ENCODE peak calls at places on chromosomes 12 and 14, in six cellular contexts. S, L, B, F, T and X are unnamed samples.

GRCh38 chr12:6226701-6227096 is 26.5 kb downstream of the CD9 start:
- DNase-seq in S (no peak), L (no peak), B (no peak), F (peak), T (no peak), X (no peak)

GRCh38 chr12:70883855-70884254 is 36.7 kb downstream of the PTPRR start:
- DNase-seq in S (no peak), L (no peak), B (no peak), F (no peak), T (no peak), X (no peak)

GRCh38 chr14:72961579-72962335 is 35.5 kb downstream of the DCAF4 start:
- DNase-seq in S (no peak), L (peak), B (no peak), F (peak), T (no peak), X (no peak)

GRCh38 chr12:102463659-102464249 is 16.6 kb downstream of the IGF1 start:
- DNase-seq in S (no peak), L (no peak), B (no peak), F (peak), T (no peak), X (no peak)

GRCh38 chr14:69090187-69090789 is 62.6 kb downstream of the DCAF5 start:
- DNase-seq in S (no peak), L (peak), B (no peak), F (peak), T (no peak), X (no peak)

GRCh38 chr12:97308576-97309198 is 153.9 kb upstream of the RMST start:
- DNase-seq in S (peak), L (peak), B (no peak), F (peak), T (no peak), X (peak)

GRCh38 chr12:55982319-55982936 is 8.6 kb downstream of the RAB5B start:
- DNase-seq in S (no peak), L (no peak), B (no peak), F (no peak), T (no peak), X (no peak)

GRCh38 chr12:91094036-91094660 is 17.1 kb downstream of the LUM start:
- DNase-seq in S (no peak), L (no peak), B (no peak), F (peak), T (no peak), X (no peak)

GRCh38 chr12:41452838-41453237 is 264.7 kb downstream of the PDZRN4 start:
- DNase-seq in S (no peak), L (no peak), B (no peak), F (no peak), T (no peak), X (no peak)

GRCh38 chr12:22625671-22626251 is 790 bp downstream of the ETNK1 start:
- DNase-seq in S (no peak), L (peak), B (no peak), F (peak), T (peak), X (no peak)

GRCh38 chr12:132487311-132487741 is 2.6 kb upstream of the FBRSL1 start:
- DNase-seq in S (no peak), L (no peak), B (no peak), F (no peak), T (no peak), X (no peak)

GRCh38 chr14:24189059-24189375 is 401 bp upstream of the IPO4 start:
- DNase-seq in S (no peak), L (no peak), B (no peak), F (no peak), T (no peak), X (no peak)

GRCh38 chr14:24187538-24187915 is 1.1 kb downstream of the IPO4 start:
- DNase-seq in S (no peak), L (no peak), B (no peak), F (no peak), T (no peak), X (no peak)

GRCh38 chr14:24190416-24190815 is 1.8 kb upstream of the IPO4 start:
- DNase-seq in S (no peak), L (no peak), B (no peak), F (no peak), T (no peak), X (no peak)

GRCh38 chr14:24188251-24189058 is at the start of gene IPO4:
- DNase-seq in S (peak), L (peak), B (peak), F (peak), T (peak), X (peak)

GRCh38 chr14:24189460-24189859 is 844 bp upstream of the IPO4 start:
- DNase-seq in S (no peak), L (no peak), B (no peak), F (no peak), T (no peak), X (no peak)
- H3K4me3 ChIP-seq in S (no peak), L (no peak), B (no peak), F (no peak), T (no peak), X (no peak)

GRCh38 chr14:95264271-95264973 is 55.3 kb downstream of the CLMN start:
- DNase-seq in S (no peak), L (no peak), B (no peak), F (no peak), T (no peak), X (no peak)

GRCh38 chr14:95263527-95264231 is 56.0 kb downstream of the CLMN start:
- DNase-seq in S (no peak), L (no peak), B (no peak), F (no peak), T (no peak), X (no peak)

GRCh38 chr14:95262511-95262891 is 57.2 kb downstream of the CLMN start:
- DNase-seq in S (no peak), L (no peak), B (no peak), F (no peak), T (no peak), X (no peak)

GRCh38 chr14:95267306-95267705 is 52.4 kb downstream of the CLMN start:
- DNase-seq in S (no peak), L (no peak), B (no peak), F (no peak), T (no peak), X (no peak)

DNA sequence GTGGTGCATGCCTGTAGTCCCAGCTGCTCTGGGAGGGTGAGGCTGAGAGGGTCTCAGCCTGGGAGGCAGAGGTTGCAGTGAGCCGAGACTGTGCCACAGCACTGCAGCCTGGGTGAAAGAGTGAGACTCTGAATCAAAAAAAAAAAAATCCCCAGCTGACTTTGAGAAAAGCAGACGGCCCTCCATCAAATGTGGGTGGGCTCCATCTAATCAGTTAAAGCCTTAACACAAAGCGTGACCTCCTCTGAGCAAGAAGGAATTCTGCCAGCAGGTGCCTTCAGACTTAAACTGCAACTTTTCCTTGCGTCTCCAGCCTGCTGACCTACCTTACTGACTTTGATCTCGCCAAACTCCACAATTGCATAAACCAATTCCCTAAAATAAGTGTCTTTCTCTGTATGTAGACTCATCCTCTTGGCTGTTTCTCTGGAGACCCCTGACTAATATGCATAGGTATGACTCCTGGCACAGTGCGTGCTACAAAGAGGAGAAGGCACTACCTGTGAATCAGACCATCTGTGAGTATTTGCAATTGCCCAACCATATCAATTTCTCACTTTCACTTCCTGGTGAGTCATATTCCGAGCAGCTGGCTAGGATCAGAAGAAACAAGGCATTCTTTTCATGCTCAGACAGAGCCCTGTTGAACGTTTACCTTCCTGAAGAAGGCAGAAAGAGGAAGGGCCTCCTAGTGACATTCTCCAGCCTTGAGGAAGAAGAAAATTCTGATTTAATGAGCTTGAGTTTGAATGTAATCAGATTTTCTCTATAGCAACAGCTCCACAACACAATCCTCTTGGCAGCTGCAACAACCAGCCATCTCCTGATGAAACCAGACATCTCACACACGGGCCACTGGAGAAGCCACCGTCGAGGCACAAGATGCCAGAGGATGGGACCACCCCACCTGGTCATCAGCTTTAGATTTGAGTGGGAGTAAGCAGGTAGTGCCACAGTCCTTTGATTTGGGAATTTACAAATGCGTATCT is 54.3 kb downstream of the CLMN start:
- DNase-seq in S (peak), L (peak), B (no peak), F (peak), T (no peak), X (peak)
- H3K4me3 ChIP-seq in S (no peak), L (no peak), B (peak), F (peak), T (no peak), X (no peak)

DNA sequence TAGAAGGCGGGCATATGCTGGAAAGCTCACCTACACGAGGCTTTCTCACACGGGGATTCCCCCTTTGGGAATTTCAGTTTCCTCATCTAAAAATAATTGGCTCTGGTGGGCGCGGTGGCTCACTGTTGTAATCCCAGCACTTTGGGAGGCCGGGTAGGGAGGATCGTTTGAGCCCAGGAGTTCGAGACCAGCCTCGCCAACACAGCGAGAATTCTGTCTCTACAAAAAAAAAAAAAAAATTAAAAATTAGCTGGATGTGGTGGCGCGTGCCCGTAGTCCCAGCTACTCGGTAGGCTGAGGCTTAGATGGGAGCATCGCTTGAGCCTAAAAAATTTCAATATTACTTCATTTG is 400 bp upstream of the NDUFA12 start:
- DNase-seq in S (no peak), L (no peak), B (no peak), F (no peak), T (no peak), X (no peak)
- H3K4me3 ChIP-seq in S (peak), L (no peak), B (peak), F (peak), T (peak), X (peak)

DNA sequence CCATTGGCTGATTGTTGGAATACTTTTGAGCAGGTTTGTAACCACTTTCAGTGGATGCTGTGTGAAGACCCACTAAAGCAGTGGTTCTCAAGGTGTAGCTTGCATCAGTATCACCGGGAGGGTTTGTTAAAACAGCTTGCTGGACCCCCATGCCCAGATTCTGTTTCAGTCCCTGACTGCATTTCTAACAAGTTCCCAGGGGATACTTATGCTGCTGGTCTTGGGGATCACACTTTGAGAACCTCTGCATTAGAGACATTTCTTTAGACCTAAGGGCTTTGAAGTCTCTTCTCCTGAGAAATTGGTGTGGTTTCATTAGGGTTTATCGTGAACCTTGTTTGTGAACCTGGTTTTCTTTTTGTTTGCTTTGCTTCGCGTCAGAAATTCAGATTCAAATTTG is 47.7 kb downstream of the PRKCH start:
- DNase-seq in S (no peak), L (no peak), B (no peak), F (no peak), T (no peak), X (no peak)
- H3K4me3 ChIP-seq in S (no peak), L (no peak), B (no peak), F (no peak), T (no peak), X (no peak)

GRCh38 chr12:92596388-92596787 is 106.4 kb upstream of the PLEKHG7 start:
- DNase-seq in S (no peak), L (no peak), B (no peak), F (peak), T (no peak), X (no peak)

GRCh38 chr12:92595663-92596062 is 107.1 kb upstream of the PLEKHG7 start:
- DNase-seq in S (no peak), L (no peak), B (no peak), F (no peak), T (no peak), X (no peak)

GRCh38 chr12:92597118-92597517 is 105.7 kb upstream of the PLEKHG7 start:
- DNase-seq in S (no peak), L (no peak), B (no peak), F (no peak), T (no peak), X (no peak)

GRCh38 chr12:92597997-92598396 is 104.8 kb upstream of the PLEKHG7 start:
- DNase-seq in S (no peak), L (no peak), B (no peak), F (peak), T (no peak), X (no peak)

GRCh38 chr12:92593734-92594402 is 108.9 kb upstream of the PLEKHG7 start:
- DNase-seq in S (peak), L (peak), B (no peak), F (peak), T (no peak), X (peak)
- H3K4me3 ChIP-seq in S (no peak), L (no peak), B (no peak), F (peak), T (no peak), X (no peak)

DNA sequence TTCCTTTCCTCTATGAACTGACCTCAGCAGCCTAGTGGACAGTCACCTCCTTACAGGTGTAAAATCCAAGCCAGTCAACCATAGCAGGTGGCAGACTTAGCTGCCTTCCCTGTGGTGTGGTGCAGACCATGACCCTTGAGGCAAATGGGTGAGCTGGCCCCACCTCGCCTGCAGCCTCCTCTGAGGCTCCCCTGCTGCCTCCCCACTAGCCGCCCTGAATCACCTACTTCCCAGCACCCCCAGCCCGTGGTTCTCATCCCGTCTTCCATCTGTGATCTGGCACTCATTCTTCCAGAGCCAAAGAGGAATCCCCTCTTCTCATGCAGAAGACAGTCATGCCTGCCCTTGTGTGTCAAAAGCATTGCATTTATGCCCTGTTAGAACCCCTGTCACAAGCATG is 34.4 kb upstream of the TSPAN9 start:
- DNase-seq in S (no peak), L (no peak), B (no peak), F (no peak), T (no peak), X (no peak)
- H3K4me3 ChIP-seq in S (no peak), L (no peak), B (no peak), F (no peak), T (no peak), X (no peak)